ENCODE peak calls at places on chromosome 2, in four cellular contexts. One of them, this sample, is unnamed.
A peak's percentile ranks its signal among the peaks of the same experiment; 100 is the strongest.

GRCh38 chr2:156903335-156903734 is 354.2 kb upstream of the GALNT5 start:
- DNase-seq in coronary artery: no peak
- DNase-seq in fibroblast of villous mesenchyme: no peak
- DNase-seq in lower leg skin: no peak
- DNase-seq in this sample: no peak

GRCh38 chr2:221200184-221200839 is 371.8 kb downstream of the EPHA4 start:
- DNase-seq in coronary artery: no peak
- DNase-seq in fibroblast of villous mesenchyme: no peak
- DNase-seq in lower leg skin: no peak
- DNase-seq in this sample: no peak

GRCh38 chr2:215998636-215999035 is 14.7 kb downstream of the MREG start:
- DNase-seq in coronary artery: no peak
- DNase-seq in fibroblast of villous mesenchyme: no peak
- DNase-seq in lower leg skin: no peak
- DNase-seq in this sample: no peak

GRCh38 chr2:234852941-234853340 is 98.9 kb upstream of the SH3BP4 start:
- DNase-seq in coronary artery: no peak
- DNase-seq in fibroblast of villous mesenchyme: no peak
- DNase-seq in lower leg skin: no peak
- DNase-seq in this sample: no peak

GRCh38 chr2:119644186-119644585 is 34.8 kb upstream of the TMEM177 start:
- DNase-seq in coronary artery: no peak
- DNase-seq in fibroblast of villous mesenchyme: no peak
- DNase-seq in lower leg skin: no peak
- DNase-seq in this sample: no peak

GRCh38 chr2:210399440-210400041 is 77.0 kb downstream of the LANCL1 start:
- DNase-seq in coronary artery: no peak
- DNase-seq in fibroblast of villous mesenchyme: peak; percentile 18
- DNase-seq in lower leg skin: no peak
- DNase-seq in this sample: no peak

GRCh38 chr2:74486141-74486540 is 3.3 kb downstream of the TTC31 start:
- DNase-seq in coronary artery: no peak
- DNase-seq in fibroblast of villous mesenchyme: no peak
- DNase-seq in lower leg skin: no peak
- DNase-seq in this sample: no peak

GRCh38 chr2:181607629-181608627 is 49.0 kb downstream of the CERKL start:
- DNase-seq in coronary artery: no peak
- DNase-seq in fibroblast of villous mesenchyme: no peak
- DNase-seq in lower leg skin: no peak
- DNase-seq in this sample: no peak

GRCh38 chr2:3326871-3327270 is 50.7 kb downstream of the EIPR1 start:
- DNase-seq in coronary artery: peak; percentile 52
- DNase-seq in fibroblast of villous mesenchyme: no peak
- DNase-seq in lower leg skin: no peak
- DNase-seq in this sample: no peak

GRCh38 chr2:196718796-196719564 is 79.5 kb downstream of the CCDC150 start:
- DNase-seq in coronary artery: no peak
- DNase-seq in fibroblast of villous mesenchyme: peak; percentile 81
- DNase-seq in lower leg skin: no peak
- DNase-seq in this sample: no peak

GRCh38 chr2:128451084-128451483 is 132.4 kb upstream of the HS6ST1 start:
- DNase-seq in coronary artery: peak; percentile 52
- DNase-seq in fibroblast of villous mesenchyme: no peak
- DNase-seq in lower leg skin: no peak
- DNase-seq in this sample: no peak

GRCh38 chr2:38540580-38541290 is 62.0 kb downstream of the HNRNPLL start:
- DNase-seq in coronary artery: no peak
- DNase-seq in fibroblast of villous mesenchyme: no peak
- DNase-seq in lower leg skin: no peak
- DNase-seq in this sample: no peak

GRCh38 chr2:11387100-11387390 is 42.6 kb upstream of the ROCK2 start:
- DNase-seq in coronary artery: no peak
- DNase-seq in fibroblast of villous mesenchyme: peak; percentile 95
- DNase-seq in lower leg skin: no peak
- DNase-seq in this sample: no peak

GRCh38 chr2:172357442-172357841 is 69.9 kb upstream of the ITGA6 start:
- DNase-seq in coronary artery: no peak
- DNase-seq in fibroblast of villous mesenchyme: no peak
- DNase-seq in lower leg skin: no peak
- DNase-seq in this sample: no peak

GRCh38 chr2:164992818-164993217 is 37.5 kb upstream of the SLC38A11 start:
- DNase-seq in coronary artery: no peak
- DNase-seq in fibroblast of villous mesenchyme: peak; percentile 86
- DNase-seq in lower leg skin: peak; percentile 71
- DNase-seq in this sample: no peak

GRCh38 chr2:200408428-200409311 is 101.2 kb downstream of the KCTD18 start:
- DNase-seq in coronary artery: no peak
- DNase-seq in fibroblast of villous mesenchyme: peak; percentile 83
- DNase-seq in lower leg skin: no peak
- DNase-seq in this sample: no peak

GRCh38 chr2:240355001-240355891 is 80.2 kb upstream of the GPC1 start:
- DNase-seq in coronary artery: no peak
- DNase-seq in fibroblast of villous mesenchyme: peak; percentile 48
- DNase-seq in lower leg skin: no peak
- DNase-seq in this sample: no peak

GRCh38 chr2:102250278-102250821 is 61.0 kb upstream of the IL1RL1 start:
- DNase-seq in coronary artery: no peak
- DNase-seq in fibroblast of villous mesenchyme: no peak
- DNase-seq in lower leg skin: no peak
- DNase-seq in this sample: no peak

GRCh38 chr2:162184796-162185195 is 32.7 kb upstream of the GCG start:
- DNase-seq in coronary artery: no peak
- DNase-seq in fibroblast of villous mesenchyme: no peak
- DNase-seq in lower leg skin: no peak
- DNase-seq in this sample: no peak

GRCh38 chr2:8494151-8494550 is 187.7 kb upstream of the ID2 start:
- DNase-seq in coronary artery: no peak
- DNase-seq in fibroblast of villous mesenchyme: no peak
- DNase-seq in lower leg skin: no peak
- DNase-seq in this sample: no peak

GRCh38 chr2:129092871-129093385 is 774.3 kb upstream of the HS6ST1 start:
- DNase-seq in coronary artery: no peak
- DNase-seq in fibroblast of villous mesenchyme: no peak
- DNase-seq in lower leg skin: no peak
- DNase-seq in this sample: no peak

GRCh38 chr2:233413529-233414272 is 59.4 kb downstream of the DGKD start:
- DNase-seq in coronary artery: peak; percentile 90
- DNase-seq in fibroblast of villous mesenchyme: peak; percentile 71
- DNase-seq in lower leg skin: no peak
- DNase-seq in this sample: no peak

GRCh38 chr2:157004789-157005188 is 252.7 kb upstream of the GALNT5 start:
- DNase-seq in coronary artery: no peak
- DNase-seq in fibroblast of villous mesenchyme: no peak
- DNase-seq in lower leg skin: no peak
- DNase-seq in this sample: no peak

GRCh38 chr2:196329959-196330358 is 158.6 kb upstream of the STK17B start:
- DNase-seq in coronary artery: no peak
- DNase-seq in fibroblast of villous mesenchyme: no peak
- DNase-seq in lower leg skin: no peak
- DNase-seq in this sample: no peak

GRCh38 chr2:40879305-40879704 is 427.4 kb upstream of the SLC8A1 start:
- DNase-seq in coronary artery: no peak
- DNase-seq in fibroblast of villous mesenchyme: no peak
- DNase-seq in lower leg skin: no peak
- DNase-seq in this sample: no peak

GRCh38 chr2:26758790-26759321 is 5.2 kb upstream of the SLC35F6 start:
- DNase-seq in coronary artery: no peak
- DNase-seq in fibroblast of villous mesenchyme: no peak
- DNase-seq in lower leg skin: no peak
- DNase-seq in this sample: no peak

GRCh38 chr2:167964650-167965404 is 282.6 kb downstream of the STK39 start:
- DNase-seq in coronary artery: no peak
- DNase-seq in fibroblast of villous mesenchyme: peak; percentile 30
- DNase-seq in lower leg skin: no peak
- DNase-seq in this sample: no peak

GRCh38 chr2:128578406-128579385 is 260.0 kb upstream of the HS6ST1 start:
- DNase-seq in coronary artery: no peak
- DNase-seq in fibroblast of villous mesenchyme: no peak
- DNase-seq in lower leg skin: peak; percentile 6
- DNase-seq in this sample: no peak

GRCh38 chr2:119246884-119247843 is 23.5 kb downstream of the STEAP3 start:
- DNase-seq in coronary artery: no peak
- DNase-seq in fibroblast of villous mesenchyme: no peak
- DNase-seq in lower leg skin: no peak
- DNase-seq in this sample: no peak